ENCODE peak calls at places on chromosome 20, in nine cellular contexts. H is upper lobe of left lung, Z is cardiac fibroblast, E is brain microvascular endothelial cell, X is heart right ventricle, N is foreskin fibroblast, C is fibroblast of pulmonary artery, K is fibroblast of lung, I is hepatocyte. U is an unnamed sample.

GRCh38 chr20:34293119-34293518 is 10.0 kb downstream of the AHCY start:
- DNase-seq in H (no peak), Z (no peak), E (no peak), X (no peak), N (no peak), C (no peak), K (no peak), I (no peak), U (no peak)

GRCh38 chr20:61925555-61926252 is 140.0 kb downstream of the TAF4 start:
- DNase-seq in H (no peak), Z (peak), E (peak), X (peak), N (peak), C (peak), K (peak), I (no peak), U (peak)

GRCh38 chr20:60695223-60695622 is 556.8 kb upstream of the CDH4 start:
- DNase-seq in H (no peak), Z (peak), E (peak), X (no peak), N (peak), C (peak), K (peak), I (peak), U (peak)

GRCh38 chr20:2144850-2145249 is 43.2 kb downstream of the STK35 start:
- DNase-seq in H (no peak), Z (no peak), E (no peak), X (no peak), N (no peak), C (no peak), K (no peak), I (no peak), U (no peak)

GRCh38 chr20:47055699-47056369 is 161.2 kb downstream of the EYA2 start:
- DNase-seq in H (no peak), Z (no peak), E (no peak), X (no peak), N (peak), C (no peak), K (peak), I (peak), U (peak)

GRCh38 chr20:59013959-59014608 is 5.1 kb upstream of the TUBB1 start:
- DNase-seq in H (no peak), Z (no peak), E (no peak), X (no peak), N (peak), C (no peak), K (peak), I (no peak), U (peak)

GRCh38 chr20:49280463-49281058 is 2.7 kb upstream of the ZNFX1 start:
- DNase-seq in H (no peak), Z (no peak), E (no peak), X (no peak), N (no peak), C (no peak), K (no peak), I (peak), U (no peak)

GRCh38 chr20:1833728-1834726 is 61.2 kb upstream of the SIRPA start:
- DNase-seq in H (no peak), Z (no peak), E (no peak), X (no peak), N (no peak), C (no peak), K (no peak), I (no peak), U (no peak)

GRCh38 chr20:34999782-35000181 is 44.1 kb downstream of the MYH7B start:
- DNase-seq in H (no peak), Z (no peak), E (no peak), X (no peak), N (no peak), C (no peak), K (no peak), I (no peak), U (no peak)

GRCh38 chr20:48879609-48880008 is 41.9 kb upstream of the ARFGEF2 start:
- DNase-seq in H (peak), Z (peak), E (peak), X (no peak), N (peak), C (peak), K (peak), I (no peak), U (peak)

GRCh38 chr20:23199356-23199755 is 113.2 kb upstream of the CD93 start:
- DNase-seq in H (no peak), Z (no peak), E (no peak), X (no peak), N (no peak), C (no peak), K (no peak), I (no peak), U (no peak)

GRCh38 chr20:51094221-51094620 is 71.3 kb upstream of the KCNG1 start:
- DNase-seq in H (no peak), Z (no peak), E (no peak), X (no peak), N (no peak), C (no peak), K (peak), I (no peak), U (no peak)

GRCh38 chr20:5078399-5078958 is 41.3 kb downstream of the PCNA start:
- DNase-seq in H (peak), Z (peak), E (peak), X (peak), N (no peak), C (peak), K (peak), I (no peak), U (peak)

GRCh38 chr20:63739129-63740069 is at the start of gene SLC2A4RG:
- DNase-seq in H (peak), Z (peak), E (no peak), X (peak), N (peak), C (peak), K (peak), I (peak), U (peak)

GRCh38 chr20:51382986-51383821 is 159.3 kb downstream of the NFATC2 start:
- DNase-seq in H (no peak), Z (no peak), E (no peak), X (no peak), N (peak), C (no peak), K (no peak), I (peak), U (no peak)

GRCh38 chr20:47792021-47792618 is 6.8 kb upstream of the SULF2 start:
- DNase-seq in H (peak), Z (peak), E (peak), X (peak), N (peak), C (peak), K (peak), I (peak), U (peak)

GRCh38 chr20:44123251-44123650 is 63.7 kb downstream of the JPH2 start:
- DNase-seq in H (no peak), Z (no peak), E (no peak), X (no peak), N (no peak), C (no peak), K (no peak), I (no peak), U (no peak)

GRCh38 chr20:46023148-46023484 is 5.9 kb upstream of the SLC12A5 start:
- DNase-seq in H (no peak), Z (no peak), E (no peak), X (no peak), N (no peak), C (no peak), K (no peak), I (no peak), U (no peak)

GRCh38 chr20:46020515-46020914 is 8.5 kb upstream of the SLC12A5 start:
- DNase-seq in H (no peak), Z (no peak), E (no peak), X (no peak), N (no peak), C (no peak), K (no peak), I (no peak), U (no peak)

GRCh38 chr20:46022411-46023147 is 6.4 kb upstream of the SLC12A5 start:
- DNase-seq in H (peak), Z (peak), E (no peak), X (peak), N (no peak), C (peak), K (no peak), I (peak), U (peak)

GRCh38 chr20:46023999-46024398 is 5.0 kb upstream of the SLC12A5 start:
- DNase-seq in H (no peak), Z (no peak), E (no peak), X (no peak), N (no peak), C (no peak), K (no peak), I (no peak), U (no peak)

GRCh38 chr20:46021361-46022359 is 7.4 kb upstream of the SLC12A5 start:
- DNase-seq in H (no peak), Z (no peak), E (no peak), X (no peak), N (no peak), C (peak), K (no peak), I (peak), U (no peak)
- TF ChIP-seq CTCF in H (no peak), Z (no peak), E (no peak), X (no peak), N (no peak), C (no peak), K (no peak), I (no peak), U (no peak)

GRCh38 chr20:17874271-17875105 is 94.1 kb downstream of the SNX5 start:
- DNase-seq in H (no peak), Z (no peak), E (no peak), X (no peak), N (no peak), C (no peak), K (no peak), I (no peak), U (no peak)
- H3K4me3 ChIP-seq in H (no peak), Z (no peak), E (peak), X (no peak), N (no peak), C (no peak), K (no peak), I (no peak), U (no peak)

DNA sequence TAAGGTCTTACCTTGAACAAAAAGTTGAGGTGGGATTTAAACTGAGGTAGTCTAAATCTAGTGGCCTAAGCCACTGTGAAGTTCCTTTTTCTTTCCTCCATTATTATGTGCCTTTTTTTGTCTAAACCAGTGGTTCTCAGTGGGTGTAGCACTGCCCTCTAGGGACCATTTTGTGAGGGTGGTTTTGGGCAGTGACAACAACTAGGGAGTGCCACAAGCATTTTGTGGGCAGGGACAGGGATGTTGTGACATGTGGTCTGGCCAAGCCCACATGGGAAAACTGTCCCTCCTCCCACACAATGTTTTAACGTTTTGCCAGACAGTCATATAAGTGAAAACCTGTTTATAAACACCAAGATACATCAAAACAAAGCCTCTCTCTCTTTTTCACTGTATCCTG is 899.4 kb upstream of the FLRT3 start:
- DNase-seq in H (peak), Z (peak), E (peak), X (no peak), N (peak), C (peak), K (peak), I (peak), U (peak)
- TF ChIP-seq CTCF in H (no peak), Z (peak), E (peak), X (no peak), N (peak), C (peak), K (peak), I (peak), U (peak)

GRCh38 chr20:10350188-10350842 is 83.7 kb downstream of the MKKS start:
- DNase-seq in H (no peak), Z (no peak), E (no peak), X (no peak), N (no peak), C (no peak), K (peak), I (no peak), U (no peak)
- H3K4me3 ChIP-seq in H (no peak), Z (no peak), E (no peak), X (no peak), N (no peak), C (no peak), K (no peak), I (no peak), U (no peak)

U was measured in choroid plexus epithelial cell.